ENCODE peak calls at places on chromosomes 11 and 22, in five cellular contexts. F, J, T, N and B are unnamed samples.

GRCh38 chr11:316031-316701 is 2.3 kb downstream of the IFITM1 start:
- DNase-seq in N (no peak), T (no peak), J (peak; percentile 65), F (peak; percentile 52), B (no peak)

GRCh38 chr11:45092901-45093760 is 53.3 kb upstream of the PRDM11 start:
- DNase-seq in T (no peak), J (no peak), F (peak; percentile 36), N (no peak), B (no peak)

GRCh38 chr11:17550455-17551346 is 3.6 kb downstream of the OTOG start:
- DNase-seq in F (no peak), J (no peak), N (no peak), T (no peak), B (no peak)

GRCh38 chr11:133659542-133660201 is 127.4 kb upstream of the OPCML start:
- DNase-seq in T (no peak), J (no peak), F (no peak), N (no peak), B (no peak)

GRCh38 chr11:110046759-110047386 is 46.3 kb upstream of the ZC3H12C start:
- DNase-seq in F (no peak), T (no peak), J (no peak), N (no peak), B (no peak)

GRCh38 chr11:111913031-111913861 is 712 bp downstream of the HSPB2 start:
- DNase-seq in T (no peak), F (no peak), N (no peak), J (peak; percentile 64), B (no peak)

GRCh38 chr11:16356057-16356750 is at the start of gene SOX6:
- DNase-seq in J (no peak), F (no peak), N (no peak), T (no peak), B (no peak)

GRCh38 chr22:38461057-38461413 is 6.0 kb upstream of the KCNJ4 start:
- DNase-seq in T (no peak), N (no peak), J (no peak), F (no peak), B (no peak)

GRCh38 chr11:111911563-111912401 is at the start of gene CRYAB:
- DNase-seq in J (peak; percentile 95), F (no peak), N (no peak), T (peak; percentile 95), B (no peak)

GRCh38 chr22:36221799-36222751 is 17.3 kb downstream of the APOL2 start:
- DNase-seq in J (peak; percentile 58), F (peak; percentile 65), T (no peak), N (peak; percentile 28), B (no peak)

GRCh38 chr22:49934144-49934890 is 15.9 kb downstream of the CRELD2 start:
- DNase-seq in T (no peak), N (no peak), J (peak; percentile 82), F (no peak), B (no peak)

GRCh38 chr22:46090631-46091201 is 59.6 kb upstream of the PPARA start:
- DNase-seq in F (no peak), T (no peak), J (peak; percentile 22), N (no peak), B (no peak)